ENCODE peak calls at places on chromosomes 7 and 10, in nine cellular contexts. L is T-helper 9 cell, N is renal cortical epithelial cell, I is H54, O is Caco-2, Q is lower lobe of right lung, Z is endothelial cell, V is germinal center, F is dorsolateral prefrontal cortex. R is an unnamed sample.

GRCh38 chr10:29344073-29344820 is 55.4 kb downstream of the LYZL1 start:
- DNase-seq in L (no peak), N (peak; percentile 68), I (no peak), O (no peak), Q (no peak), Z (no peak), V (no peak), F (no peak), R (no peak)

GRCh38 chr7:110964770-110965169 is 126.2 kb upstream of the LRRN3 start:
- DNase-seq in L (no peak), N (no peak), I (no peak), O (no peak), Q (no peak), Z (no peak), V (no peak), F (no peak), R (no peak)

GRCh38 chr7:112556633-112557032 is 75.8 kb downstream of the LSMEM1 start:
- DNase-seq in L (no peak), N (peak; percentile 33), I (no peak), O (no peak), Q (no peak), Z (no peak), V (no peak), F (no peak), R (no peak)

GRCh38 chr7:151897951-151898686 is 21.2 kb upstream of the PRKAG2 start:
- DNase-seq in L (no peak), N (no peak), I (no peak), O (no peak), Q (no peak), Z (no peak), V (no peak), F (no peak), R (no peak)

GRCh38 chr7:8190121-8190895 is 71.7 kb downstream of the ICA1 start:
- DNase-seq in L (peak; percentile 51), N (peak; percentile 80), I (no peak), O (peak; percentile 59), Q (no peak), Z (peak; percentile 35), V (peak; percentile 34), F (peak; percentile 58), R (peak; percentile 43)

GRCh38 chr10:112858990-112859520 is 91.0 kb upstream of the TCF7L2 start:
- DNase-seq in L (no peak), N (peak; percentile 73), I (no peak), O (no peak), Q (no peak), Z (no peak), V (no peak), F (no peak), R (no peak)

GRCh38 chr10:74078037-74078436 is 72.6 kb downstream of the AP3M1 start:
- DNase-seq in L (no peak), N (peak; percentile 93), I (no peak), O (no peak), Q (no peak), Z (no peak), V (no peak), F (no peak), R (peak; percentile 45)

GRCh38 chr10:386751-387693 is 251.8 kb downstream of the ZMYND11 start:
- DNase-seq in L (no peak), N (no peak), I (no peak), O (no peak), Q (no peak), Z (no peak), V (no peak), F (no peak), R (no peak)

GRCh38 chr10:43606323-43607198 is at the start of gene ZNF485:
- DNase-seq in L (peak; percentile 45), N (peak; percentile 22), I (peak; percentile 27), O (peak; percentile 84), Q (peak; percentile 84), Z (peak; percentile 60), V (peak; percentile 71), F (peak; percentile 71), R (peak; percentile 58)

GRCh38 chr7:110539216-110539615 is 551.7 kb upstream of the LRRN3 start:
- DNase-seq in L (no peak), N (no peak), I (no peak), O (no peak), Q (no peak), Z (no peak), V (no peak), F (no peak), R (no peak)

GRCh38 chr7:34842782-34843181 is 184.8 kb downstream of the NPSR1 start:
- DNase-seq in L (no peak), N (no peak), I (no peak), O (no peak), Q (no peak), Z (no peak), V (no peak), F (peak; percentile 30), R (no peak)

GRCh38 chr10:13624630-13625029 is 37.9 kb downstream of the PRPF18 start:
- DNase-seq in L (no peak), N (no peak), I (no peak), O (no peak), Q (no peak), Z (no peak), V (no peak), F (no peak), R (no peak)

GRCh38 chr10:5234106-5234877 is 37.7 kb downstream of the AKR1C4 start:
- DNase-seq in L (no peak), N (peak; percentile 78), I (no peak), O (peak; percentile 79), Q (no peak), Z (no peak), V (no peak), F (no peak), R (peak; percentile 18)

GRCh38 chr10:99926925-99927718 is 82.6 kb downstream of the DNMBP start:
- DNase-seq in L (no peak), N (peak; percentile 65), I (no peak), O (no peak), Q (no peak), Z (peak; percentile 12), V (no peak), F (no peak), R (no peak)

GRCh38 chr10:133180915-133181639 is 21.1 kb downstream of the KNDC1 start:
- DNase-seq in L (no peak), N (no peak), I (no peak), O (no peak), Q (no peak), Z (no peak), V (no peak), F (no peak), R (no peak)

GRCh38 chr10:79488303-79488702 is 24.0 kb upstream of the EIF5AL1 start:
- DNase-seq in L (no peak), N (peak; percentile 92), I (peak; percentile 93), O (peak; percentile 17), Q (no peak), Z (no peak), V (no peak), F (no peak), R (peak; percentile 63)

GRCh38 chr7:35565927-35566326 is 129.0 kb downstream of the HERPUD2 start:
- DNase-seq in L (no peak), N (peak; percentile 2), I (no peak), O (no peak), Q (no peak), Z (no peak), V (no peak), F (no peak), R (no peak)

GRCh38 chr10:93062499-93063216 is 2.1 kb downstream of the CYP26C1 start:
- DNase-seq in L (peak; percentile 28), N (no peak), I (no peak), O (no peak), Q (peak; percentile 57), Z (peak; percentile 67), V (peak; percentile 82), F (no peak), R (no peak)

GRCh38 chr7:99027841-99028240 is 116.1 kb downstream of the SMURF1 start:
- DNase-seq in L (no peak), N (no peak), I (no peak), O (no peak), Q (no peak), Z (no peak), V (no peak), F (no peak), R (no peak)

GRCh38 chr10:131846224-131847101 is 54.3 kb upstream of the PPP2R2D start:
- DNase-seq in L (no peak), N (no peak), I (no peak), O (no peak), Q (no peak), Z (no peak), V (no peak), F (no peak), R (no peak)

GRCh38 chr7:28389504-28390385 is 22.6 kb upstream of the CREB5 start:
- DNase-seq in L (no peak), N (peak; percentile 89), I (no peak), O (peak; percentile 50), Q (no peak), Z (no peak), V (no peak), F (no peak), R (peak; percentile 65)

GRCh38 chr7:100506356-100506930 is 22.7 kb downstream of the NYAP1 start:
- DNase-seq in L (no peak), N (no peak), I (no peak), O (peak; percentile 55), Q (no peak), Z (no peak), V (no peak), F (no peak), R (no peak)

R was measured in A549.